ENCODE peak calls at places on chromosomes 5 and 9, in five cellular contexts. P, A, Y, X and Z are unnamed samples.

GRCh38 chr5:116605310-116606070 is 30.9 kb upstream of the SEMA6A start:
- DNase-seq in P (no peak), A (no peak), Y (no peak), X (no peak), Z (no peak)

GRCh38 chr5:113347572-113347971 is 87.2 kb downstream of the TSSK1B start:
- DNase-seq in P (no peak), A (no peak), Y (no peak), X (no peak), Z (no peak)

GRCh38 chr5:102863764-102864560 is 108.9 kb downstream of the PAM start:
- DNase-seq in P (no peak), A (no peak), Y (no peak), X (no peak), Z (no peak)

GRCh38 chr5:149382517-149383220 is 3.6 kb upstream of the IL17B start:
- DNase-seq in P (no peak), A (no peak), Y (no peak), X (no peak), Z (no peak)

GRCh38 chr5:80122599-80122998 is 87.5 kb downstream of the THBS4 start:
- DNase-seq in P (no peak), A (no peak), Y (no peak), X (no peak), Z (no peak)

GRCh38 chr5:157719231-157719630 is 12.0 kb upstream of the THG1L start:
- DNase-seq in P (no peak), A (no peak), Y (no peak), X (no peak), Z (no peak)

GRCh38 chr5:52783226-52783959 is 4.3 kb upstream of the ITGA1 start:
- DNase-seq in P (no peak), A (no peak), Y (peak), X (no peak), Z (no peak)

GRCh38 chr5:159905496-159905895 is 10.8 kb upstream of the ADRA1B start:
- DNase-seq in P (no peak), A (no peak), Y (no peak), X (no peak), Z (peak)

GRCh38 chr5:138981606-138982005 is 106.5 kb upstream of the LRRTM2 start:
- DNase-seq in P (no peak), A (no peak), Y (peak), X (no peak), Z (peak)

GRCh38 chr5:141941307-141941706 is 16.7 kb downstream of the PCDH12 start:
- DNase-seq in P (no peak), A (no peak), Y (peak), X (no peak), Z (peak)

GRCh38 chr9:88005146-88005750 is 30.9 kb upstream of the CDK20 start:
- DNase-seq in P (no peak), A (no peak), Y (no peak), X (no peak), Z (peak)

GRCh38 chr9:13963005-13963653 is 350.8 kb downstream of the NFIB start:
- DNase-seq in P (no peak), A (no peak), Y (no peak), X (no peak), Z (no peak)

GRCh38 chr5:6029811-6030271 is 348.5 kb downstream of the MED10 start:
- DNase-seq in P (no peak), A (no peak), Y (no peak), X (no peak), Z (no peak)

GRCh38 chr9:36820392-36820861 is 213.6 kb downstream of the PAX5 start:
- DNase-seq in P (no peak), A (no peak), Y (no peak), X (no peak), Z (no peak)

GRCh38 chr5:6279607-6280006 is 98.7 kb downstream of the MED10 start:
- DNase-seq in P (no peak), A (no peak), Y (no peak), X (no peak), Z (no peak)

GRCh38 chr9:137254624-137255447 is at the start of gene NELFB:
- DNase-seq in P (peak), A (peak), Y (peak), X (peak), Z (peak)

GRCh38 chr9:97808972-97809371 is 44.1 kb upstream of the FOXE1 start:
- DNase-seq in P (no peak), A (no peak), Y (peak), X (no peak), Z (peak)

GRCh38 chr5:149759986-149760699 is 30.0 kb downstream of the PPARGC1B start:
- DNase-seq in P (no peak), A (no peak), Y (peak), X (no peak), Z (no peak)

GRCh38 chr5:30607301-30607700 is 586.2 kb upstream of the CDH6 start:
- DNase-seq in P (no peak), A (no peak), Y (no peak), X (no peak), Z (no peak)

GRCh38 chr5:104186100-104186499 is 623.5 kb upstream of the NUDT12 start:
- DNase-seq in P (no peak), A (no peak), Y (no peak), X (no peak), Z (peak)

GRCh38 chr5:155867531-155868088 is 459.4 kb upstream of the SGCD start:
- DNase-seq in P (no peak), A (no peak), Y (no peak), X (no peak), Z (no peak)

GRCh38 chr9:127184641-127185040 is 62.2 kb upstream of the ANGPTL2 start:
- DNase-seq in P (no peak), A (no peak), Y (no peak), X (no peak), Z (no peak)

GRCh38 chr5:72305194-72306142 is 14.6 kb downstream of the MRPS27 start:
- DNase-seq in P (peak), A (no peak), Y (no peak), X (no peak), Z (no peak)

GRCh38 chr5:75243510-75243909 is 6.8 kb upstream of the ANKRD31 start:
- DNase-seq in P (no peak), A (no peak), Y (no peak), X (no peak), Z (no peak)